ENCODE peak calls at places on chromosomes 16 and 17, in nine cellular contexts. One of them, this sample, is unnamed.

GRCh38 chr17:59342681-59343127 is 11.2 kb downstream of the YPEL2 start:
- DNase-seq in CD8-positive, alpha-beta memory T cell: no peak
- DNase-seq in neuronal stem cell: no peak
- DNase-seq in GM23338: no peak
- DNase-seq in PC-9: no peak
- DNase-seq in psoas muscle: no peak
- DNase-seq in tibial artery: no peak
- DNase-seq in hepatocyte: no peak
- DNase-seq in ovary: no peak
- DNase-seq in this sample: no peak

GRCh38 chr16:29811896-29812665 is at the start of gene PRRT2:
- DNase-seq in tibial artery: peak
- DNase-seq in GM23338: peak
- DNase-seq in neuronal stem cell: peak
- DNase-seq in hepatocyte: peak
- DNase-seq in psoas muscle: peak
- DNase-seq in ovary: peak
- DNase-seq in CD8-positive, alpha-beta memory T cell: peak
- DNase-seq in PC-9: peak
- DNase-seq in this sample: no peak

GRCh38 chr17:68057531-68057952 is 22.0 kb downstream of the KPNA2 start:
- DNase-seq in ovary: no peak
- DNase-seq in GM23338: peak
- DNase-seq in tibial artery: no peak
- DNase-seq in PC-9: peak
- DNase-seq in neuronal stem cell: no peak
- DNase-seq in hepatocyte: no peak
- DNase-seq in psoas muscle: no peak
- DNase-seq in CD8-positive, alpha-beta memory T cell: peak
- DNase-seq in this sample: no peak

GRCh38 chr16:57538235-57538711 is 1.9 kb upstream of the CCDC102A start:
- DNase-seq in CD8-positive, alpha-beta memory T cell: no peak
- DNase-seq in GM23338: no peak
- DNase-seq in psoas muscle: no peak
- DNase-seq in neuronal stem cell: no peak
- DNase-seq in hepatocyte: no peak
- DNase-seq in ovary: peak
- DNase-seq in PC-9: no peak
- DNase-seq in tibial artery: no peak
- DNase-seq in this sample: peak

GRCh38 chr16:10824111-10824893 is 5.7 kb upstream of the TVP23A start:
- DNase-seq in CD8-positive, alpha-beta memory T cell: no peak
- DNase-seq in hepatocyte: no peak
- DNase-seq in GM23338: no peak
- DNase-seq in ovary: peak
- DNase-seq in PC-9: peak
- DNase-seq in psoas muscle: no peak
- DNase-seq in tibial artery: no peak
- DNase-seq in neuronal stem cell: no peak
- DNase-seq in this sample: no peak

GRCh38 chr17:79865351-79866210 is 26.3 kb upstream of the CBX4 start:
- DNase-seq in PC-9: no peak
- DNase-seq in CD8-positive, alpha-beta memory T cell: no peak
- DNase-seq in hepatocyte: no peak
- DNase-seq in ovary: no peak
- DNase-seq in tibial artery: no peak
- DNase-seq in GM23338: no peak
- DNase-seq in neuronal stem cell: no peak
- DNase-seq in psoas muscle: no peak
- DNase-seq in this sample: no peak

GRCh38 chr16:85168732-85169256 is 56.5 kb upstream of the CIBAR2 start:
- DNase-seq in psoas muscle: peak
- DNase-seq in GM23338: peak
- DNase-seq in neuronal stem cell: peak
- DNase-seq in tibial artery: peak
- DNase-seq in CD8-positive, alpha-beta memory T cell: no peak
- DNase-seq in PC-9: no peak
- DNase-seq in ovary: peak
- DNase-seq in hepatocyte: peak
- DNase-seq in this sample: peak

GRCh38 chr17:48799069-48799710 is 17.8 kb downstream of the TTLL6 start:
- DNase-seq in hepatocyte: peak
- DNase-seq in ovary: no peak
- DNase-seq in neuronal stem cell: no peak
- DNase-seq in tibial artery: no peak
- DNase-seq in GM23338: no peak
- DNase-seq in CD8-positive, alpha-beta memory T cell: no peak
- DNase-seq in PC-9: no peak
- DNase-seq in psoas muscle: no peak
- DNase-seq in this sample: no peak

GRCh38 chr17:75270218-75270965 is 639 bp downstream of the MIF4GD start:
- DNase-seq in hepatocyte: peak
- DNase-seq in ovary: peak
- DNase-seq in tibial artery: peak
- DNase-seq in GM23338: peak
- DNase-seq in CD8-positive, alpha-beta memory T cell: peak
- DNase-seq in psoas muscle: peak
- DNase-seq in neuronal stem cell: peak
- DNase-seq in PC-9: peak
- DNase-seq in this sample: peak

GRCh38 chr17:79841369-79842135 is 2.3 kb upstream of the CBX4 start:
- DNase-seq in CD8-positive, alpha-beta memory T cell: no peak
- DNase-seq in neuronal stem cell: no peak
- DNase-seq in psoas muscle: no peak
- DNase-seq in ovary: peak
- DNase-seq in hepatocyte: peak
- DNase-seq in GM23338: peak
- DNase-seq in PC-9: no peak
- DNase-seq in tibial artery: no peak
- DNase-seq in this sample: no peak

GRCh38 chr17:81519284-81520020 is 6.9 kb upstream of the ACTG1 start:
- DNase-seq in CD8-positive, alpha-beta memory T cell: peak
- DNase-seq in hepatocyte: peak
- DNase-seq in tibial artery: no peak
- DNase-seq in GM23338: peak
- DNase-seq in PC-9: peak
- DNase-seq in neuronal stem cell: no peak
- DNase-seq in psoas muscle: peak
- DNase-seq in ovary: peak
- DNase-seq in this sample: peak

GRCh38 chr17:46009681-46010596 is 10.9 kb downstream of the STH start:
- DNase-seq in ovary: no peak
- DNase-seq in CD8-positive, alpha-beta memory T cell: no peak
- DNase-seq in GM23338: no peak
- DNase-seq in psoas muscle: peak
- DNase-seq in PC-9: no peak
- DNase-seq in tibial artery: no peak
- DNase-seq in neuronal stem cell: no peak
- DNase-seq in hepatocyte: no peak
- DNase-seq in this sample: no peak

GRCh38 chr16:65392831-65393565 is 271.1 kb upstream of the CDH11 start:
- DNase-seq in psoas muscle: no peak
- DNase-seq in neuronal stem cell: no peak
- DNase-seq in GM23338: no peak
- DNase-seq in CD8-positive, alpha-beta memory T cell: no peak
- DNase-seq in ovary: no peak
- DNase-seq in PC-9: no peak
- DNase-seq in tibial artery: no peak
- DNase-seq in hepatocyte: no peak
- DNase-seq in this sample: no peak

GRCh38 chr17:77423589-77424451 is 283.1 kb downstream of the SEC14L1 start:
- DNase-seq in CD8-positive, alpha-beta memory T cell: no peak
- DNase-seq in PC-9: no peak
- DNase-seq in psoas muscle: peak
- DNase-seq in hepatocyte: peak
- DNase-seq in neuronal stem cell: no peak
- DNase-seq in tibial artery: peak
- DNase-seq in ovary: peak
- DNase-seq in GM23338: no peak
- DNase-seq in this sample: no peak

GRCh38 chr17:4900231-4901107 is 1.1 kb downstream of the C17orf107 start:
- DNase-seq in CD8-positive, alpha-beta memory T cell: peak
- DNase-seq in neuronal stem cell: no peak
- DNase-seq in ovary: no peak
- DNase-seq in tibial artery: no peak
- DNase-seq in psoas muscle: peak
- DNase-seq in hepatocyte: no peak
- DNase-seq in PC-9: no peak
- DNase-seq in GM23338: peak
- DNase-seq in this sample: no peak

GRCh38 chr17:888998-889401 is 90.6 kb downstream of the NXN start:
- DNase-seq in CD8-positive, alpha-beta memory T cell: no peak
- DNase-seq in neuronal stem cell: no peak
- DNase-seq in GM23338: no peak
- DNase-seq in ovary: no peak
- DNase-seq in PC-9: no peak
- DNase-seq in hepatocyte: no peak
- DNase-seq in psoas muscle: no peak
- DNase-seq in tibial artery: no peak
- DNase-seq in this sample: no peak

GRCh38 chr16:22614271-22614947 is 103.7 kb downstream of the NPIPB5 start:
- DNase-seq in CD8-positive, alpha-beta memory T cell: no peak
- DNase-seq in tibial artery: no peak
- DNase-seq in GM23338: no peak
- DNase-seq in psoas muscle: no peak
- DNase-seq in hepatocyte: peak
- DNase-seq in PC-9: peak
- DNase-seq in ovary: no peak
- DNase-seq in neuronal stem cell: no peak
- DNase-seq in this sample: no peak

GRCh38 chr16:4273858-4274291 is 1.1 kb upstream of the TFAP4 start:
- DNase-seq in ovary: peak
- DNase-seq in GM23338: peak
- DNase-seq in PC-9: peak
- DNase-seq in tibial artery: peak
- DNase-seq in hepatocyte: peak
- DNase-seq in CD8-positive, alpha-beta memory T cell: peak
- DNase-seq in psoas muscle: peak
- DNase-seq in neuronal stem cell: peak
- DNase-seq in this sample: no peak

GRCh38 chr16:86498661-86499493 is 11.4 kb upstream of the FOXF1 start:
- DNase-seq in GM23338: no peak
- DNase-seq in PC-9: no peak
- DNase-seq in ovary: no peak
- DNase-seq in CD8-positive, alpha-beta memory T cell: no peak
- DNase-seq in psoas muscle: peak
- DNase-seq in tibial artery: no peak
- DNase-seq in neuronal stem cell: no peak
- DNase-seq in hepatocyte: no peak
- DNase-seq in this sample: no peak
- H3K27ac ChIP-seq in GM23338: no peak
- H3K27ac ChIP-seq in PC-9: no peak
- H3K27ac ChIP-seq in ovary: no peak
- H3K27ac ChIP-seq in CD8-positive, alpha-beta memory T cell: no peak
- H3K27ac ChIP-seq in psoas muscle: no peak
- H3K27ac ChIP-seq in tibial artery: no peak
- H3K27ac ChIP-seq in neuronal stem cell: no peak
- H3K27ac ChIP-seq in hepatocyte: peak
- H3K27ac ChIP-seq in this sample: no peak

DNA sequence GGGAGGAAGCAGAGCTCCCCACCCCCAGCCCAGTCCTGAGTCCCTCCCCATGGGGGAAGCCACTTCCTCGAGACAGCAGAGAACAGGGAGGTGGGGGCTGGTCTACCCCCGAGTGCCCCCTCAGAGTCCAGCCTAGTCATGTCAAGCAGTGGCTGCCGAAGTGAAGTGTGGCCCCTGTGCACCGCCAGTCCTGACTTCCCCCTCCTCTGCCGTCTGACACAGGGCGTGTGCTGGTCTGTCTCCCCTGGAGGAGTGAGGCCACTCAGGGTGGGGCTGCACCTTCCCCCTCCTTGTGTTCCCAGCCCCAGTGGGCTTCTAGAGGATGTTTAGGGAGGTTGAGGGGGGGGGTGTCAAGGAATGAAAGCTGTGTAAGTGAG is 46.9 kb downstream of the MRC2 start:
- DNase-seq in CD8-positive, alpha-beta memory T cell: no peak
- DNase-seq in GM23338: no peak
- DNase-seq in PC-9: no peak
- DNase-seq in ovary: no peak
- DNase-seq in psoas muscle: no peak
- DNase-seq in neuronal stem cell: no peak
- DNase-seq in tibial artery: no peak
- DNase-seq in hepatocyte: no peak
- DNase-seq in this sample: no peak
- H3K27ac ChIP-seq in CD8-positive, alpha-beta memory T cell: no peak
- H3K27ac ChIP-seq in GM23338: no peak
- H3K27ac ChIP-seq in PC-9: no peak
- H3K27ac ChIP-seq in ovary: no peak
- H3K27ac ChIP-seq in psoas muscle: no peak
- H3K27ac ChIP-seq in neuronal stem cell: no peak
- H3K27ac ChIP-seq in tibial artery: no peak
- H3K27ac ChIP-seq in hepatocyte: no peak
- H3K27ac ChIP-seq in this sample: no peak

GRCh38 chr16:67683767-67684166 is 17.2 kb downstream of the C16orf86 start:
- DNase-seq in neuronal stem cell: no peak
- DNase-seq in psoas muscle: no peak
- DNase-seq in tibial artery: no peak
- DNase-seq in hepatocyte: no peak
- DNase-seq in ovary: no peak
- DNase-seq in PC-9: no peak
- DNase-seq in GM23338: no peak
- DNase-seq in CD8-positive, alpha-beta memory T cell: no peak
- DNase-seq in this sample: no peak
- H3K27ac ChIP-seq in neuronal stem cell: no peak
- H3K27ac ChIP-seq in psoas muscle: no peak
- H3K27ac ChIP-seq in tibial artery: no peak
- H3K27ac ChIP-seq in hepatocyte: no peak
- H3K27ac ChIP-seq in ovary: no peak
- H3K27ac ChIP-seq in PC-9: no peak
- H3K27ac ChIP-seq in GM23338: no peak
- H3K27ac ChIP-seq in CD8-positive, alpha-beta memory T cell: no peak
- H3K27ac ChIP-seq in this sample: no peak

GRCh38 chr17:37134050-37134449 is 185.3 kb downstream of the AATF start:
- DNase-seq in neuronal stem cell: no peak
- DNase-seq in psoas muscle: no peak
- DNase-seq in ovary: no peak
- DNase-seq in PC-9: no peak
- DNase-seq in hepatocyte: peak
- DNase-seq in tibial artery: no peak
- DNase-seq in CD8-positive, alpha-beta memory T cell: no peak
- DNase-seq in GM23338: no peak
- DNase-seq in this sample: no peak

GRCh38 chr17:37135581-37135980 is 186.8 kb downstream of the AATF start:
- DNase-seq in tibial artery: no peak
- DNase-seq in CD8-positive, alpha-beta memory T cell: no peak
- DNase-seq in GM23338: peak
- DNase-seq in psoas muscle: no peak
- DNase-seq in ovary: no peak
- DNase-seq in neuronal stem cell: no peak
- DNase-seq in hepatocyte: no peak
- DNase-seq in PC-9: no peak
- DNase-seq in this sample: no peak

GRCh38 chr17:37137070-37137610 is 188.4 kb downstream of the AATF start:
- DNase-seq in psoas muscle: no peak
- DNase-seq in neuronal stem cell: no peak
- DNase-seq in ovary: no peak
- DNase-seq in PC-9: no peak
- DNase-seq in hepatocyte: no peak
- DNase-seq in tibial artery: no peak
- DNase-seq in GM23338: peak
- DNase-seq in CD8-positive, alpha-beta memory T cell: no peak
- DNase-seq in this sample: no peak

GRCh38 chr17:37138726-37139125 is 190.0 kb downstream of the AATF start:
- DNase-seq in PC-9: no peak
- DNase-seq in GM23338: no peak
- DNase-seq in ovary: no peak
- DNase-seq in CD8-positive, alpha-beta memory T cell: no peak
- DNase-seq in psoas muscle: no peak
- DNase-seq in neuronal stem cell: no peak
- DNase-seq in hepatocyte: no peak
- DNase-seq in tibial artery: no peak
- DNase-seq in this sample: no peak

GRCh38 chr17:37137906-37138413 is 189.2 kb downstream of the AATF start:
- DNase-seq in hepatocyte: no peak
- DNase-seq in PC-9: no peak
- DNase-seq in neuronal stem cell: no peak
- DNase-seq in ovary: no peak
- DNase-seq in GM23338: no peak
- DNase-seq in psoas muscle: no peak
- DNase-seq in CD8-positive, alpha-beta memory T cell: no peak
- DNase-seq in tibial artery: no peak
- DNase-seq in this sample: no peak
- H3K27ac ChIP-seq in hepatocyte: no peak
- H3K27ac ChIP-seq in PC-9: no peak
- H3K27ac ChIP-seq in neuronal stem cell: no peak
- H3K27ac ChIP-seq in ovary: no peak
- H3K27ac ChIP-seq in GM23338: no peak
- H3K27ac ChIP-seq in psoas muscle: no peak
- H3K27ac ChIP-seq in CD8-positive, alpha-beta memory T cell: no peak
- H3K27ac ChIP-seq in tibial artery: no peak
- H3K27ac ChIP-seq in this sample: no peak